ENCODE peak calls at places on chromosomes 5 and 9, in four cellular contexts. One of them, this sample, is unnamed.

GRCh38 chr5:91168859-91169258 is 214.3 kb downstream of the ARRDC3 start:
- DNase-seq in ovary: no peak
- DNase-seq in mucosa of descending colon: no peak
- DNase-seq in cardiac fibroblast: no peak
- DNase-seq in this sample: no peak

GRCh38 chr9:87469833-87470465 is 27.7 kb upstream of the DAPK1 start:
- DNase-seq in ovary: no peak
- DNase-seq in mucosa of descending colon: no peak
- DNase-seq in cardiac fibroblast: no peak
- DNase-seq in this sample: no peak

GRCh38 chr9:5958273-5958672 is 57.2 kb downstream of the RANBP6 start:
- DNase-seq in cardiac fibroblast: no peak
- DNase-seq in ovary: no peak
- DNase-seq in mucosa of descending colon: no peak
- DNase-seq in this sample: no peak

GRCh38 chr9:106621299-106621920 is 241.6 kb upstream of the ZNF462 start:
- DNase-seq in cardiac fibroblast: no peak
- DNase-seq in ovary: no peak
- DNase-seq in mucosa of descending colon: no peak
- DNase-seq in this sample: peak

GRCh38 chr5:95817430-95817829 is 5.1 kb downstream of the GLRX start:
- DNase-seq in mucosa of descending colon: peak
- DNase-seq in cardiac fibroblast: peak
- DNase-seq in ovary: no peak
- DNase-seq in this sample: peak

GRCh38 chr9:131950487-131950886 is 129.2 kb downstream of the MED27 start:
- DNase-seq in mucosa of descending colon: no peak
- DNase-seq in cardiac fibroblast: no peak
- DNase-seq in ovary: no peak
- DNase-seq in this sample: no peak

GRCh38 chr9:135043345-135043744 is 44.1 kb upstream of the OLFM1 start:
- DNase-seq in mucosa of descending colon: no peak
- DNase-seq in ovary: no peak
- DNase-seq in cardiac fibroblast: no peak
- DNase-seq in this sample: no peak

GRCh38 chr5:54460181-54460919 is 4.9 kb downstream of the HSPB3 start:
- DNase-seq in ovary: no peak
- DNase-seq in cardiac fibroblast: peak
- DNase-seq in mucosa of descending colon: no peak
- DNase-seq in this sample: no peak

GRCh38 chr9:115395511-115396021 is 277.6 kb upstream of the TNC start:
- DNase-seq in mucosa of descending colon: no peak
- DNase-seq in cardiac fibroblast: peak
- DNase-seq in ovary: no peak
- DNase-seq in this sample: no peak

GRCh38 chr5:23445573-23445972 is 61.8 kb upstream of the PRDM9 start:
- DNase-seq in mucosa of descending colon: no peak
- DNase-seq in ovary: no peak
- DNase-seq in cardiac fibroblast: peak
- DNase-seq in this sample: no peak

GRCh38 chr9:75996726-75997125 is 106.3 kb downstream of the PCSK5 start:
- DNase-seq in cardiac fibroblast: no peak
- DNase-seq in mucosa of descending colon: no peak
- DNase-seq in ovary: no peak
- DNase-seq in this sample: no peak

GRCh38 chr5:17000296-17000939 is 64.3 kb upstream of the MYO10 start:
- DNase-seq in mucosa of descending colon: no peak
- DNase-seq in ovary: no peak
- DNase-seq in cardiac fibroblast: peak
- DNase-seq in this sample: peak

GRCh38 chr5:169116961-169117461 is 183.9 kb downstream of the SLIT3 start:
- DNase-seq in cardiac fibroblast: peak
- DNase-seq in mucosa of descending colon: no peak
- DNase-seq in ovary: no peak
- DNase-seq in this sample: no peak

GRCh38 chr5:166338801-166339200 is 1952.6 kb upstream of the WWC1 start:
- DNase-seq in cardiac fibroblast: peak
- DNase-seq in ovary: no peak
- DNase-seq in mucosa of descending colon: no peak
- DNase-seq in this sample: no peak

GRCh38 chr5:171647043-171647899 is 138.3 kb upstream of the SMIM23 start:
- DNase-seq in ovary: no peak
- DNase-seq in mucosa of descending colon: no peak
- DNase-seq in cardiac fibroblast: peak
- DNase-seq in this sample: peak

GRCh38 chr5:176994460-176995121 is 12.0 kb downstream of the UIMC1 start:
- DNase-seq in mucosa of descending colon: no peak
- DNase-seq in cardiac fibroblast: peak
- DNase-seq in ovary: peak
- DNase-seq in this sample: peak

GRCh38 chr5:61860978-61861377 is 445.0 kb upstream of the KIF2A start:
- DNase-seq in ovary: no peak
- DNase-seq in mucosa of descending colon: no peak
- DNase-seq in cardiac fibroblast: no peak
- DNase-seq in this sample: no peak
- TF ChIP-seq CTCF in ovary: no peak
- TF ChIP-seq CTCF in mucosa of descending colon: no peak
- TF ChIP-seq CTCF in cardiac fibroblast: no peak
- TF ChIP-seq CTCF in this sample: no peak

DNA sequence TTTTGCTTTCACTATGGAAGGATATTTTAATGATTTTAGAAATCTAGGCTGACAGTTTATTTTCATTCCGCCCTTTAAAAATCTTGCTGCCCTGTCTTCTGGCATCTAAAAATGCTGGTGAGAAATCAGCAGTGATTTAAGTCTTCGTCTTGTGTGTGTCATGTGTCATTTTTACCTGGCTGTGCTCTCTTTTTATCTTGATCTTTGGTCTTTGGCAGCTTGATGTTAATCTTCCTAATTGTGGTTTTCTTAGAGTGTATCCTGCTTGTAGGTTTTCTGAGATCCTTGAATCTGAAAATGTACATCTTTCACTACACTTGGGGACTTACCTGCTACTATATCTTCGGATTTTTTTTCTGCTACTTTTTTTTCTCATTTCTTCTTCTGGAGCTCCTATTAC is 11.9 kb upstream of the LPCAT1 start:
- DNase-seq in cardiac fibroblast: no peak
- DNase-seq in ovary: no peak
- DNase-seq in mucosa of descending colon: no peak
- DNase-seq in this sample: no peak
- H3K4me3 ChIP-seq in cardiac fibroblast: no peak
- H3K4me3 ChIP-seq in ovary: no peak
- H3K4me3 ChIP-seq in mucosa of descending colon: no peak
- H3K4me3 ChIP-seq in this sample: no peak

DNA sequence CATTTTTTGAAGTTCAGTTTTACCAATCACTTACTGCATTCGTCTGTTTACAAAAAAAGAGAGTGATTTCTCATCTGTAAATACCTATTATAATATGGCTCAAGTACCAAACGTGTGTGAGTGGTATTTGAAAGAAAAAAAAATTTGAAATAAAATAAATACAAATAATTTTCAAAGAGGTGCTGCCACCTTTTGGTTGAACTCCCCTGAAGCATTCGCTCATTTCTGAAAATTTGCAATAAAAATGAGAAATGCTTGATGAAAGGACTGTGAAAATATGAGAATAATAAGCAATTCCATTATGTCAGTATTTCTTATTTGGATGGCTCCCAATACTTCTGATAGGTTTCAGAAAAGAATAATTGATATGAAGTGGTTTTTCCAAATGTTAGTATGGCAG is 409.9 kb downstream of the CTNND2 start:
- DNase-seq in ovary: no peak
- DNase-seq in cardiac fibroblast: peak
- DNase-seq in mucosa of descending colon: no peak
- DNase-seq in this sample: peak
- TF ChIP-seq CTCF in ovary: no peak
- TF ChIP-seq CTCF in cardiac fibroblast: peak
- TF ChIP-seq CTCF in mucosa of descending colon: no peak
- TF ChIP-seq CTCF in this sample: peak

GRCh38 chr5:178236685-178237084 is 4.1 kb upstream of the PHYKPL start:
- DNase-seq in mucosa of descending colon: peak
- DNase-seq in cardiac fibroblast: no peak
- DNase-seq in ovary: no peak
- DNase-seq in this sample: no peak

GRCh38 chr5:178237431-178238312 is 5.1 kb upstream of the PHYKPL start:
- DNase-seq in ovary: no peak
- DNase-seq in mucosa of descending colon: peak
- DNase-seq in cardiac fibroblast: peak
- DNase-seq in this sample: no peak

GRCh38 chr5:178240341-178240741 is 7.7 kb upstream of the PHYKPL start:
- DNase-seq in mucosa of descending colon: no peak
- DNase-seq in cardiac fibroblast: no peak
- DNase-seq in ovary: no peak
- DNase-seq in this sample: no peak

GRCh38 chr5:178238711-178239592 is 6.3 kb upstream of the PHYKPL start:
- DNase-seq in cardiac fibroblast: no peak
- DNase-seq in ovary: no peak
- DNase-seq in mucosa of descending colon: no peak
- DNase-seq in this sample: no peak

DNA sequence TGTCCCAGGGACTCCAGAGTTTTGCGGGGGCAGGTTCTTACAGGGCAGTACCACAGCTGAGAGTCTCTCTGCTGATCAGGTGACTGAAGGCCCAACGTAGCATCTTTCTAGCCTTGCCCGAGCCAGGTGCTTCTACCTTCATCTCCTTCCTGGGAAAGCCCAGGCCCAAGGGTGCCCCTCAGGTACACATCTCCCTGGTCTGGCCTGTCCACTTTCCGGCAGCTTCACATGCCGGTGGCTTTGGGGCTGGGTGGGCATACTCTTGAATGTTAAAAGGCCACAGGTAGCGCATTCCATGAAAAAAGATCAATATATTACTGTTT is 5.7 kb upstream of the PHYKPL start:
- DNase-seq in mucosa of descending colon: no peak
- DNase-seq in cardiac fibroblast: no peak
- DNase-seq in ovary: no peak
- DNase-seq in this sample: no peak
- H3K4me3 ChIP-seq in mucosa of descending colon: no peak
- H3K4me3 ChIP-seq in cardiac fibroblast: no peak
- H3K4me3 ChIP-seq in ovary: no peak
- H3K4me3 ChIP-seq in this sample: no peak

This sample was measured in astrocyte of the spinal cord.